ENCODE peak calls at places on chromosomes 3 and 15, in seven cellular contexts. One of them, this sample, is unnamed.

GRCh38 chr3:101940521-101940992 is 91.2 kb downstream of the NFKBIZ start:
- DNase-seq in HCT116: no peak
- DNase-seq in SK-N-SH: peak; percentile 64
- DNase-seq in H1: no peak
- DNase-seq in GM12878: no peak
- DNase-seq in K562: peak; percentile 38
- DNase-seq in HepG2: no peak
- DNase-seq in this sample: no peak

GRCh38 chr15:43749690-43750345 is 3.6 kb downstream of the PDIA3 start:
- DNase-seq in HCT116: no peak
- DNase-seq in SK-N-SH: no peak
- DNase-seq in H1: no peak
- DNase-seq in GM12878: peak; percentile 78
- DNase-seq in K562: no peak
- DNase-seq in HepG2: no peak
- DNase-seq in this sample: no peak

GRCh38 chr15:26081758-26082068 is 218.6 kb upstream of the ATP10A start:
- DNase-seq in HCT116: no peak
- DNase-seq in SK-N-SH: peak; percentile 15
- DNase-seq in H1: no peak
- DNase-seq in GM12878: no peak
- DNase-seq in K562: no peak
- DNase-seq in HepG2: peak; percentile 2
- DNase-seq in this sample: no peak

GRCh38 chr3:195133462-195133861 is 137.5 kb downstream of the XXYLT1 start:
- DNase-seq in HCT116: no peak
- DNase-seq in SK-N-SH: no peak
- DNase-seq in H1: no peak
- DNase-seq in GM12878: no peak
- DNase-seq in K562: no peak
- DNase-seq in HepG2: no peak
- DNase-seq in this sample: no peak

GRCh38 chr3:180749322-180749721 is 70.0 kb upstream of the CCDC39 start:
- DNase-seq in HCT116: no peak
- DNase-seq in SK-N-SH: no peak
- DNase-seq in H1: no peak
- DNase-seq in GM12878: no peak
- DNase-seq in K562: no peak
- DNase-seq in HepG2: no peak
- DNase-seq in this sample: no peak

GRCh38 chr3:150292891-150293290 is 115.2 kb upstream of the TSC22D2 start:
- DNase-seq in HCT116: no peak
- DNase-seq in SK-N-SH: no peak
- DNase-seq in H1: no peak
- DNase-seq in GM12878: no peak
- DNase-seq in K562: no peak
- DNase-seq in HepG2: no peak
- DNase-seq in this sample: no peak

GRCh38 chr3:141487419-141488345 is 855 bp downstream of the RASA2 start:
- DNase-seq in HCT116: peak; percentile 59
- DNase-seq in SK-N-SH: peak; percentile 85
- DNase-seq in H1: peak; percentile 82
- DNase-seq in GM12878: peak; percentile 65
- DNase-seq in K562: peak; percentile 78
- DNase-seq in HepG2: peak; percentile 70
- DNase-seq in this sample: peak; percentile 94

GRCh38 chr15:76196949-76197315 is 114.3 kb downstream of the ETFA start:
- DNase-seq in HCT116: no peak
- DNase-seq in SK-N-SH: peak; percentile 75
- DNase-seq in H1: no peak
- DNase-seq in GM12878: no peak
- DNase-seq in K562: no peak
- DNase-seq in HepG2: no peak
- DNase-seq in this sample: no peak

GRCh38 chr3:188124184-188124583 is 29.8 kb upstream of the LPP start:
- DNase-seq in HCT116: no peak
- DNase-seq in SK-N-SH: no peak
- DNase-seq in H1: no peak
- DNase-seq in GM12878: no peak
- DNase-seq in K562: no peak
- DNase-seq in HepG2: peak; percentile 61
- DNase-seq in this sample: no peak

GRCh38 chr3:177744873-177745646 is 547.8 kb upstream of the TBL1XR1 start:
- DNase-seq in HCT116: no peak
- DNase-seq in SK-N-SH: no peak
- DNase-seq in H1: no peak
- DNase-seq in GM12878: no peak
- DNase-seq in K562: no peak
- DNase-seq in HepG2: no peak
- DNase-seq in this sample: no peak

GRCh38 chr15:83305696-83306291 is 21.3 kb upstream of the BNC1 start:
- DNase-seq in HCT116: no peak
- DNase-seq in SK-N-SH: no peak
- DNase-seq in H1: no peak
- DNase-seq in GM12878: no peak
- DNase-seq in K562: no peak
- DNase-seq in HepG2: peak; percentile 33
- DNase-seq in this sample: peak; percentile 30

GRCh38 chr3:153348457-153349137 is 186.6 kb downstream of the RAP2B start:
- DNase-seq in HCT116: no peak
- DNase-seq in SK-N-SH: no peak
- DNase-seq in H1: peak; percentile 46
- DNase-seq in GM12878: no peak
- DNase-seq in K562: no peak
- DNase-seq in HepG2: no peak
- DNase-seq in this sample: no peak
- TF ChIP-seq JUND in HCT116: no peak
- TF ChIP-seq JUND in SK-N-SH: no peak
- TF ChIP-seq JUND in H1: no peak
- TF ChIP-seq JUND in GM12878: no peak
- TF ChIP-seq JUND in K562: no peak
- TF ChIP-seq JUND in HepG2: no peak
- TF ChIP-seq JUND in this sample: no peak

GRCh38 chr15:39327005-39327725 is 253.7 kb upstream of the THBS1 start:
- DNase-seq in HCT116: no peak
- DNase-seq in SK-N-SH: no peak
- DNase-seq in H1: no peak
- DNase-seq in GM12878: no peak
- DNase-seq in K562: no peak
- DNase-seq in HepG2: no peak
- DNase-seq in this sample: no peak
- TF ChIP-seq JUND in HCT116: no peak
- TF ChIP-seq JUND in SK-N-SH: no peak
- TF ChIP-seq JUND in H1: no peak
- TF ChIP-seq JUND in GM12878: no peak
- TF ChIP-seq JUND in K562: no peak
- TF ChIP-seq JUND in HepG2: no peak
- TF ChIP-seq JUND in this sample: no peak

GRCh38 chr3:30112904-30113484 is 493.4 kb upstream of the TGFBR2 start:
- DNase-seq in HCT116: peak; percentile 23
- DNase-seq in SK-N-SH: no peak
- DNase-seq in H1: no peak
- DNase-seq in GM12878: no peak
- DNase-seq in K562: no peak
- DNase-seq in HepG2: peak; percentile 58
- DNase-seq in this sample: peak; percentile 49
- TF ChIP-seq JUND in HCT116: no peak
- TF ChIP-seq JUND in SK-N-SH: no peak
- TF ChIP-seq JUND in H1: no peak
- TF ChIP-seq JUND in GM12878: no peak
- TF ChIP-seq JUND in K562: no peak
- TF ChIP-seq JUND in HepG2: no peak
- TF ChIP-seq JUND in this sample: no peak

GRCh38 chr15:96340611-96341464 is 10.3 kb downstream of the NR2F2 start:
- DNase-seq in HCT116: no peak
- DNase-seq in SK-N-SH: peak; percentile 83
- DNase-seq in H1: peak; percentile 82
- DNase-seq in GM12878: no peak
- DNase-seq in K562: no peak
- DNase-seq in HepG2: no peak
- DNase-seq in this sample: no peak
- TF ChIP-seq JUND in HCT116: no peak
- TF ChIP-seq JUND in SK-N-SH: no peak
- TF ChIP-seq JUND in H1: no peak
- TF ChIP-seq JUND in GM12878: no peak
- TF ChIP-seq JUND in K562: no peak
- TF ChIP-seq JUND in HepG2: no peak
- TF ChIP-seq JUND in this sample: no peak

GRCh38 chr15:41585140-41586047 is 26.4 kb downstream of the TYRO3 start:
- DNase-seq in HCT116: no peak
- DNase-seq in SK-N-SH: peak; percentile 76
- DNase-seq in H1: peak; percentile 83
- DNase-seq in GM12878: no peak
- DNase-seq in K562: no peak
- DNase-seq in HepG2: no peak
- DNase-seq in this sample: no peak
- TF ChIP-seq JUND in HCT116: no peak
- TF ChIP-seq JUND in SK-N-SH: no peak
- TF ChIP-seq JUND in H1: no peak
- TF ChIP-seq JUND in GM12878: no peak
- TF ChIP-seq JUND in K562: no peak
- TF ChIP-seq JUND in HepG2: no peak
- TF ChIP-seq JUND in this sample: no peak

GRCh38 chr3:55526332-55527030 is 39.4 kb upstream of the WNT5A start:
- DNase-seq in HCT116: no peak
- DNase-seq in SK-N-SH: no peak
- DNase-seq in H1: no peak
- DNase-seq in GM12878: no peak
- DNase-seq in K562: no peak
- DNase-seq in HepG2: peak; percentile 33
- DNase-seq in this sample: peak; percentile 7
- TF ChIP-seq JUND in HCT116: no peak
- TF ChIP-seq JUND in SK-N-SH: no peak
- TF ChIP-seq JUND in H1: no peak
- TF ChIP-seq JUND in GM12878: no peak
- TF ChIP-seq JUND in K562: no peak
- TF ChIP-seq JUND in HepG2: no peak
- TF ChIP-seq JUND in this sample: no peak

This sample was measured in T47D.